ENCODE peak calls at places on chromosomes 6 and 20, in nine cellular contexts. I is transverse colon; L is mucosa of descending colon; C is T-helper 9 cell; W is non-pigmented ciliary epithelial cell; T is GM23248; R is activated T-helper 9 cell treated with anti-CD3 and anti-CD28 coated beads, Interleukin-2, amount 50 U/mL, for 16 hours; D is ELF-1; A is memory B cell. X is an unnamed sample.

GRCh38 chr20:5570442-5570841 is 179.8 kb upstream of the SHLD1 start:
- DNase-seq in T (no peak), R (no peak), C (no peak), L (no peak), D (no peak), A (no peak), I (no peak), W (no peak), X (peak; percentile 5)

GRCh38 chr6:166156942-166157341 is 10.7 kb downstream of the TBXT start:
- DNase-seq in C (no peak), W (no peak), T (peak; percentile 26), L (no peak), D (no peak), A (no peak), I (no peak), R (no peak), X (peak; percentile 27)

GRCh38 chr6:138275976-138276375 is 57.7 kb upstream of the PBOV1 start:
- DNase-seq in C (no peak), W (no peak), L (no peak), R (no peak), D (peak; percentile 28), T (no peak), I (no peak), A (no peak), X (no peak)

GRCh38 chr6:138107752-138108592 is 753 bp upstream of the PERP start:
- DNase-seq in R (no peak), A (no peak), I (peak; percentile 86), L (peak; percentile 87), C (peak; percentile 1), D (peak; percentile 67), T (no peak), W (no peak), X (no peak)

GRCh38 chr6:91781946-91782345 is 1195.1 kb upstream of the MAP3K7 start:
- DNase-seq in W (no peak), A (no peak), T (no peak), D (no peak), C (no peak), I (no peak), R (no peak), L (no peak), X (no peak)

GRCh38 chr20:33132858-33133615 is 34.9 kb upstream of the BPIFA2 start:
- DNase-seq in L (no peak), C (no peak), R (no peak), D (peak; percentile 16), A (no peak), T (peak; percentile 39), W (no peak), I (no peak), X (no peak)

GRCh38 chr20:37526238-37526838 is 1.3 kb downstream of the BLCAP start:
- DNase-seq in C (no peak), D (peak; percentile 82), W (no peak), L (peak; percentile 47), I (peak; percentile 33), T (peak; percentile 72), R (no peak), A (no peak), X (peak; percentile 91)

GRCh38 chr6:125945378-125946141 is 11.0 kb upstream of the HINT3 start:
- DNase-seq in C (no peak), T (peak; percentile 46), A (no peak), D (peak; percentile 16), L (no peak), I (no peak), W (peak; percentile 57), R (no peak), X (peak; percentile 20)

GRCh38 chr20:16417001-16417400 is 156.2 kb downstream of the KIF16B start:
- DNase-seq in D (no peak), A (no peak), T (no peak), W (no peak), L (no peak), I (no peak), R (no peak), C (no peak), X (no peak)

GRCh38 chr6:160455484-160456213 is 107.5 kb downstream of the SLC22A3 start:
- DNase-seq in W (no peak), R (peak; percentile 45), D (peak; percentile 82), C (peak; percentile 60), T (peak; percentile 71), L (peak; percentile 76), I (peak; percentile 64), A (peak; percentile 74), X (peak; percentile 61)

GRCh38 chr6:98847392-98847766 is 13.0 kb downstream of the POU3F2 start:
- DNase-seq in D (no peak), I (no peak), L (no peak), C (no peak), T (no peak), R (no peak), A (no peak), W (no peak), X (no peak)

GRCh38 chr6:30071081-30071818 is 4.3 kb downstream of the PPP1R11 start:
- DNase-seq in W (no peak), I (no peak), A (no peak), C (no peak), D (peak; percentile 69), T (peak; percentile 51), R (no peak), L (no peak), X (peak; percentile 44)

GRCh38 chr6:34718867-34719441 is 22.4 kb upstream of the ILRUN start:
- DNase-seq in C (no peak), D (no peak), A (no peak), R (no peak), W (no peak), I (no peak), L (no peak), T (peak; percentile 16), X (no peak)

GRCh38 chr20:36182604-36183154 is 28.1 kb downstream of the EPB41L1 start:
- DNase-seq in W (no peak), T (no peak), A (no peak), D (no peak), I (no peak), L (no peak), C (no peak), R (no peak), X (no peak)

GRCh38 chr6:159953091-159953581 is 15.7 kb upstream of the IGF2R start:
- DNase-seq in T (peak; percentile 67), D (no peak), L (peak; percentile 33), A (no peak), W (no peak), R (no peak), I (no peak), C (no peak), X (peak; percentile 55)

GRCh38 chr20:61459705-61460104 is 207.6 kb downstream of the CDH4 start:
- DNase-seq in W (no peak), I (no peak), A (no peak), C (no peak), L (no peak), R (no peak), T (no peak), D (no peak), X (no peak)

GRCh38 chr20:36355469-36356171 is 49.5 kb downstream of the DLGAP4 start:
- DNase-seq in D (no peak), A (no peak), R (no peak), I (no peak), L (no peak), T (no peak), C (no peak), W (no peak), X (no peak)

GRCh38 chr6:23013776-23014175 is 444.4 kb downstream of the HDGFL1 start:
- DNase-seq in I (no peak), T (peak; percentile 64), L (no peak), W (no peak), A (no peak), D (peak; percentile 10), R (no peak), C (no peak), X (no peak)

GRCh38 chr20:38092260-38092857 is 58.8 kb downstream of the RPRD1B start:
- DNase-seq in D (no peak), T (no peak), L (no peak), I (no peak), R (no peak), A (no peak), C (no peak), W (no peak), X (no peak)

GRCh38 chr6:159217595-159218275 is 48.5 kb downstream of the FNDC1 start:
- DNase-seq in W (peak; percentile 6), T (peak; percentile 82), A (peak; percentile 30), I (no peak), L (peak; percentile 10), R (no peak), D (peak; percentile 80), C (no peak), X (peak; percentile 41)

GRCh38 chr20:44123251-44123650 is 63.7 kb downstream of the JPH2 start:
- DNase-seq in W (no peak), D (no peak), T (no peak), R (no peak), L (no peak), A (no peak), I (no peak), C (no peak), X (no peak)

GRCh38 chr20:420721-421574 is 12.8 kb downstream of the RBCK1 start:
- DNase-seq in T (peak; percentile 40), L (peak; percentile 86), A (no peak), R (no peak), D (no peak), I (peak; percentile 92), C (no peak), W (no peak), X (no peak)

GRCh38 chr6:3855866-3856265 is 6.7 kb downstream of the FAM50B start:
- DNase-seq in I (no peak), A (no peak), T (no peak), C (no peak), L (no peak), R (no peak), W (no peak), D (no peak), X (no peak)

GRCh38 chr6:85473748-85474147 is 23.9 kb downstream of the NT5E start:
- DNase-seq in T (no peak), D (no peak), L (no peak), A (no peak), R (no peak), W (no peak), C (no peak), I (no peak), X (no peak)

GRCh38 chr6:84597238-84597875 is 167.0 kb downstream of the TBX18 start:
- DNase-seq in D (no peak), L (no peak), A (no peak), C (no peak), I (no peak), W (no peak), R (no peak), T (no peak), X (peak; percentile 24)